ENCODE peak calls at places on chromosomes 5 and 9, in seven cellular contexts. One of them, this sample, is unnamed.

GRCh38 chr5:175214152-175214551 is 229.8 kb downstream of the DRD1 start:
- DNase-seq in B cell: no peak
- DNase-seq in activated T-cell treated with anti-CD3 and anti-CD28 coated beads, Interleukin-2, amount 50 U/mL, for 72 hours: no peak
- DNase-seq in stimulated activated CD4-positive, alpha-beta T cell treated with anti-CD3 and anti-CD28 coated beads, Interleukin-12 subunit alpha, Interleukin-12 subunit beta, amount 100 ng/mL, for 24 hours: no peak
- DNase-seq in HTR-8/SVneo: peak
- DNase-seq in psoas muscle: no peak
- DNase-seq in NB4: no peak
- DNase-seq in this sample: no peak

GRCh38 chr9:79974806-79975422 is 403.1 kb downstream of the TLE4 start:
- DNase-seq in HTR-8/SVneo: no peak
- DNase-seq in B cell: no peak
- DNase-seq in NB4: no peak
- DNase-seq in activated T-cell treated with anti-CD3 and anti-CD28 coated beads, Interleukin-2, amount 50 U/mL, for 72 hours: no peak
- DNase-seq in psoas muscle: no peak
- DNase-seq in stimulated activated CD4-positive, alpha-beta T cell treated with anti-CD3 and anti-CD28 coated beads, Interleukin-12 subunit alpha, Interleukin-12 subunit beta, amount 100 ng/mL, for 24 hours: no peak
- DNase-seq in this sample: no peak

GRCh38 chr9:113614843-113615648 is 151.5 kb downstream of the RGS3 start:
- DNase-seq in NB4: peak
- DNase-seq in psoas muscle: no peak
- DNase-seq in HTR-8/SVneo: no peak
- DNase-seq in B cell: no peak
- DNase-seq in stimulated activated CD4-positive, alpha-beta T cell treated with anti-CD3 and anti-CD28 coated beads, Interleukin-12 subunit alpha, Interleukin-12 subunit beta, amount 100 ng/mL, for 24 hours: no peak
- DNase-seq in activated T-cell treated with anti-CD3 and anti-CD28 coated beads, Interleukin-2, amount 50 U/mL, for 72 hours: peak
- DNase-seq in this sample: no peak

GRCh38 chr5:107215581-107215980 is 455.2 kb downstream of the EFNA5 start:
- DNase-seq in NB4: no peak
- DNase-seq in HTR-8/SVneo: no peak
- DNase-seq in B cell: no peak
- DNase-seq in stimulated activated CD4-positive, alpha-beta T cell treated with anti-CD3 and anti-CD28 coated beads, Interleukin-12 subunit alpha, Interleukin-12 subunit beta, amount 100 ng/mL, for 24 hours: no peak
- DNase-seq in psoas muscle: no peak
- DNase-seq in activated T-cell treated with anti-CD3 and anti-CD28 coated beads, Interleukin-2, amount 50 U/mL, for 72 hours: no peak
- DNase-seq in this sample: no peak

GRCh38 chr5:154857091-154857533 is 1.3 kb upstream of the CNOT8 start:
- DNase-seq in activated T-cell treated with anti-CD3 and anti-CD28 coated beads, Interleukin-2, amount 50 U/mL, for 72 hours: no peak
- DNase-seq in HTR-8/SVneo: no peak
- DNase-seq in psoas muscle: no peak
- DNase-seq in NB4: no peak
- DNase-seq in B cell: no peak
- DNase-seq in stimulated activated CD4-positive, alpha-beta T cell treated with anti-CD3 and anti-CD28 coated beads, Interleukin-12 subunit alpha, Interleukin-12 subunit beta, amount 100 ng/mL, for 24 hours: no peak
- DNase-seq in this sample: no peak

GRCh38 chr9:36033788-36034187 is 2.9 kb upstream of the RECK start:
- DNase-seq in psoas muscle: no peak
- DNase-seq in HTR-8/SVneo: no peak
- DNase-seq in NB4: no peak
- DNase-seq in B cell: no peak
- DNase-seq in stimulated activated CD4-positive, alpha-beta T cell treated with anti-CD3 and anti-CD28 coated beads, Interleukin-12 subunit alpha, Interleukin-12 subunit beta, amount 100 ng/mL, for 24 hours: no peak
- DNase-seq in activated T-cell treated with anti-CD3 and anti-CD28 coated beads, Interleukin-2, amount 50 U/mL, for 72 hours: no peak
- DNase-seq in this sample: no peak

GRCh38 chr5:65037845-65038815 is 269.4 kb downstream of the CWC27 start:
- DNase-seq in psoas muscle: no peak
- DNase-seq in activated T-cell treated with anti-CD3 and anti-CD28 coated beads, Interleukin-2, amount 50 U/mL, for 72 hours: no peak
- DNase-seq in B cell: no peak
- DNase-seq in HTR-8/SVneo: peak
- DNase-seq in NB4: peak
- DNase-seq in stimulated activated CD4-positive, alpha-beta T cell treated with anti-CD3 and anti-CD28 coated beads, Interleukin-12 subunit alpha, Interleukin-12 subunit beta, amount 100 ng/mL, for 24 hours: no peak
- DNase-seq in this sample: peak

GRCh38 chr9:125495137-125496119 is 211.6 kb downstream of the MAPKAP1 start:
- DNase-seq in HTR-8/SVneo: peak
- DNase-seq in stimulated activated CD4-positive, alpha-beta T cell treated with anti-CD3 and anti-CD28 coated beads, Interleukin-12 subunit alpha, Interleukin-12 subunit beta, amount 100 ng/mL, for 24 hours: no peak
- DNase-seq in psoas muscle: no peak
- DNase-seq in NB4: no peak
- DNase-seq in B cell: no peak
- DNase-seq in activated T-cell treated with anti-CD3 and anti-CD28 coated beads, Interleukin-2, amount 50 U/mL, for 72 hours: no peak
- DNase-seq in this sample: no peak

GRCh38 chr5:138542120-138542955 is 698 bp downstream of the ETF1 start:
- DNase-seq in activated T-cell treated with anti-CD3 and anti-CD28 coated beads, Interleukin-2, amount 50 U/mL, for 72 hours: no peak
- DNase-seq in NB4: peak
- DNase-seq in psoas muscle: no peak
- DNase-seq in HTR-8/SVneo: no peak
- DNase-seq in B cell: no peak
- DNase-seq in stimulated activated CD4-positive, alpha-beta T cell treated with anti-CD3 and anti-CD28 coated beads, Interleukin-12 subunit alpha, Interleukin-12 subunit beta, amount 100 ng/mL, for 24 hours: no peak
- DNase-seq in this sample: no peak

This sample was measured in naive thymus-derived CD8-positive, alpha-beta T cell.